ENCODE peak calls at places on chromosomes 11 and 22, in six cellular contexts. W is stimulated activated CD4-positive, alpha-beta T cell treated with anti-CD3 and anti-CD28 coated beads, Interleukin-12 subunit alpha, Interleukin-12 subunit beta, amount 100 ng/mL, for 4 hours; D is AG08395; Y is activated CD8-positive, alpha-beta memory T cell treated with anti-CD3 and anti-CD28 coated beads, Interleukin-2, amount 50 U/mL, for 4 hours; J is T-cell; G is AG04449. S is an unnamed sample.

GRCh38 chr11:75524576-75525432 is 937 bp downstream of the GDPD5 start:
- DNase-seq in W (peak), D (peak), Y (peak), J (peak), G (no peak), S (peak)

GRCh38 chr11:76208438-76208828 is 2.1 kb upstream of the WNT11 start:
- DNase-seq in W (no peak), D (no peak), Y (no peak), J (no peak), G (no peak), S (no peak)

GRCh38 chr11:61639816-61640443 is 40.3 kb upstream of the DAGLA start:
- DNase-seq in W (no peak), D (no peak), Y (no peak), J (no peak), G (no peak), S (no peak)

GRCh38 chr22:26322179-26322905 is 106.7 kb upstream of the ASPHD2 start:
- DNase-seq in W (no peak), D (peak), Y (no peak), J (no peak), G (peak), S (peak)

GRCh38 chr11:35064114-35064800 is 74.7 kb upstream of the CD44 start:
- DNase-seq in W (no peak), D (peak), Y (no peak), J (no peak), G (no peak), S (peak)

GRCh38 chr11:2156416-2157182 is 4.4 kb downstream of the INS start:
- DNase-seq in W (peak), D (peak), Y (peak), J (peak), G (no peak), S (peak)

GRCh38 chr11:746289-747175 is 732 bp upstream of the TALDO1 start:
- DNase-seq in W (no peak), D (no peak), Y (no peak), J (peak), G (no peak), S (no peak)

GRCh38 chr11:74826901-74827300 is 78.3 kb downstream of the RNF169 start:
- DNase-seq in W (no peak), D (no peak), Y (no peak), J (no peak), G (no peak), S (no peak)

GRCh38 chr22:39917776-39918493 is 17.1 kb downstream of the GRAP2 start:
- DNase-seq in W (no peak), D (peak), Y (no peak), J (no peak), G (no peak), S (no peak)

GRCh38 chr11:78768947-78769346 is 194.3 kb upstream of the NARS2 start:
- DNase-seq in W (no peak), D (no peak), Y (no peak), J (no peak), G (no peak), S (no peak)

GRCh38 chr11:134702827-134703226 is 290.8 kb upstream of the B3GAT1 start:
- DNase-seq in W (no peak), D (no peak), Y (no peak), J (no peak), G (no peak), S (no peak)

GRCh38 chr11:19606856-19607655 is 105.6 kb upstream of the NAV2 start:
- DNase-seq in W (no peak), D (no peak), Y (no peak), J (no peak), G (no peak), S (no peak)

GRCh38 chr11:72254299-72254993 is 10.5 kb upstream of the PHOX2A start:
- DNase-seq in W (no peak), D (no peak), Y (no peak), J (no peak), G (no peak), S (no peak)

GRCh38 chr11:43580735-43581369 is 99.7 kb upstream of the HSD17B12 start:
- DNase-seq in W (no peak), D (peak), Y (no peak), J (no peak), G (no peak), S (no peak)

GRCh38 chr22:27554106-27554814 is 247.3 kb downstream of the MN1 start:
- DNase-seq in W (no peak), D (peak), Y (no peak), J (no peak), G (no peak), S (no peak)

GRCh38 chr22:35589071-35589735 is 27.9 kb downstream of the MB start:
- DNase-seq in W (no peak), D (peak), Y (no peak), J (no peak), G (peak), S (peak)

GRCh38 chr11:95790933-95791247 is 592 bp downstream of the CEP57 start:
- DNase-seq in W (peak), D (peak), Y (peak), J (peak), G (no peak), S (peak)

GRCh38 chr22:48960576-48960975 is 867.1 kb downstream of the BRD1 start:
- DNase-seq in W (no peak), D (no peak), Y (no peak), J (no peak), G (no peak), S (no peak)

GRCh38 chr11:69662021-69662698 is 13.0 kb downstream of the LTO1 start:
- DNase-seq in W (no peak), D (no peak), Y (no peak), J (no peak), G (no peak), S (no peak)

GRCh38 chr11:94897330-94897768 is 76.0 kb downstream of the CWC15 start:
- DNase-seq in W (peak), D (peak), Y (peak), J (peak), G (no peak), S (peak)

GRCh38 chr11:46916669-46917108 is 1.7 kb downstream of the LRP4 start:
- DNase-seq in W (peak), D (peak), Y (no peak), J (peak), G (no peak), S (peak)

GRCh38 chr22:27994481-27995331 is 75.7 kb upstream of the PITPNB start:
- DNase-seq in W (no peak), D (no peak), Y (no peak), J (no peak), G (no peak), S (no peak)

GRCh38 chr11:112310414-112310813 is 49.8 kb upstream of the PLET1 start:
- DNase-seq in W (no peak), D (no peak), Y (no peak), J (no peak), G (no peak), S (no peak)

GRCh38 chr22:50014655-50015401 is 2.3 kb upstream of the IL17REL start:
- DNase-seq in W (no peak), D (no peak), Y (peak), J (no peak), G (no peak), S (no peak)

GRCh38 chr11:71339178-71339881 is 87.0 kb upstream of the SHANK2 start:
- DNase-seq in W (no peak), D (peak), Y (no peak), J (no peak), G (no peak), S (no peak)

GRCh38 chr11:19962795-19963163 is 197.5 kb downstream of the DBX1 start:
- DNase-seq in W (no peak), D (peak), Y (no peak), J (no peak), G (peak), S (no peak)

GRCh38 chr11:65918211-65919150 is at the start of gene C11orf68:
- DNase-seq in W (no peak), D (no peak), Y (no peak), J (no peak), G (no peak), S (no peak)

GRCh38 chr11:21037836-21038235 is 368.4 kb downstream of the NELL1 start:
- DNase-seq in W (no peak), D (no peak), Y (no peak), J (no peak), G (no peak), S (no peak)

GRCh38 chr11:76596652-76597051 is 73.9 kb downstream of the LRRC32 start:
- DNase-seq in W (no peak), D (no peak), Y (no peak), J (no peak), G (no peak), S (no peak)

GRCh38 chr11:66268953-66269906 is 791 bp downstream of the RAB1B start:
- DNase-seq in W (no peak), D (peak), Y (no peak), J (no peak), G (no peak), S (peak)

GRCh38 chr22:38645430-38645829 is 10.8 kb downstream of the FAM227A start:
- DNase-seq in W (no peak), D (no peak), Y (no peak), J (no peak), G (no peak), S (no peak)

GRCh38 chr11:46367244-46367915 is 14.1 kb upstream of the MDK start:
- DNase-seq in W (peak), D (peak), Y (peak), J (peak), G (no peak), S (no peak)

GRCh38 chr11:78940500-78941225 is 366.0 kb upstream of the NARS2 start:
- DNase-seq in W (no peak), D (no peak), Y (no peak), J (no peak), G (no peak), S (no peak)

GRCh38 chr11:121844016-121844415 is 272.0 kb downstream of the BLID start:
- DNase-seq in W (no peak), D (no peak), Y (no peak), J (no peak), G (no peak), S (no peak)

GRCh38 chr11:131674051-131674755 is 303.8 kb downstream of the NTM start:
- DNase-seq in W (peak), D (peak), Y (no peak), J (no peak), G (peak), S (peak)

GRCh38 chr11:46345131-46345597 is 2.1 kb upstream of the DGKZ start:
- DNase-seq in W (no peak), D (no peak), Y (no peak), J (no peak), G (no peak), S (no peak)

S was measured in MG63.